ENCODE peak calls at places on chromosomes 7 and 10, in five cellular contexts. W is HEK293T, K is H1, Z is GM12878, T is HepG2. M is an unnamed sample.

GRCh38 chr7:155466814-155467675 is 9.1 kb downstream of the EN2 start:
- DNase-seq in Z (no peak), T (peak; percentile 5), K (no peak), W (no peak), M (peak; percentile 76)

GRCh38 chr7:4269746-4270145 is 412.3 kb upstream of the FOXK1 start:
- DNase-seq in T (no peak), K (no peak), Z (no peak), W (no peak), M (no peak)

GRCh38 chr7:2224934-2225333 is 7.8 kb downstream of the MAD1L1 start:
- DNase-seq in K (no peak), Z (no peak), W (no peak), T (no peak), M (no peak)

GRCh38 chr10:30503700-30504462 is 69.9 kb downstream of the MAP3K8 start:
- DNase-seq in Z (no peak), W (no peak), K (no peak), T (no peak), M (no peak)

GRCh38 chr10:31419394-31420063 is 100.5 kb downstream of the ZEB1 start:
- DNase-seq in K (no peak), W (no peak), Z (no peak), T (no peak), M (no peak)

GRCh38 chr7:146090023-146090645 is 26.5 kb upstream of the CNTNAP2 start:
- DNase-seq in Z (no peak), W (peak; percentile 37), T (peak; percentile 8), K (no peak), M (peak; percentile 13)

GRCh38 chr7:27243340-27244163 is 950 bp downstream of the EVX1 start:
- DNase-seq in K (no peak), W (no peak), T (no peak), Z (no peak), M (no peak)

GRCh38 chr7:132373041-132373440 is 203.2 kb downstream of the PLXNA4 start:
- DNase-seq in Z (no peak), K (no peak), T (no peak), W (no peak), M (no peak)

GRCh38 chr7:67453580-67453979 is 456.9 kb downstream of the TYW1 start:
- DNase-seq in W (no peak), T (no peak), Z (no peak), K (no peak), M (no peak)

GRCh38 chr7:106610996-106611886 is 49.7 kb downstream of the CCDC71L start:
- DNase-seq in Z (peak; percentile 42), W (no peak), T (no peak), K (no peak), M (no peak)

GRCh38 chr7:107014381-107015023 is 30.0 kb upstream of the PRKAR2B start:
- DNase-seq in Z (no peak), W (no peak), K (no peak), T (no peak), M (no peak)

GRCh38 chr10:3687510-3688081 is 97.4 kb downstream of the KLF6 start:
- DNase-seq in T (no peak), W (no peak), Z (no peak), K (no peak), M (no peak)

GRCh38 chr10:3689871-3690510 is 95.0 kb downstream of the KLF6 start:
- DNase-seq in Z (no peak), T (no peak), W (no peak), K (no peak), M (no peak)

GRCh38 chr10:3693031-3693714 is 91.8 kb downstream of the KLF6 start:
- DNase-seq in W (no peak), Z (no peak), T (no peak), K (no peak), M (no peak)

GRCh38 chr10:3692331-3692860 is 92.6 kb downstream of the KLF6 start:
- DNase-seq in K (no peak), T (no peak), W (no peak), Z (no peak), M (no peak)

DNA sequence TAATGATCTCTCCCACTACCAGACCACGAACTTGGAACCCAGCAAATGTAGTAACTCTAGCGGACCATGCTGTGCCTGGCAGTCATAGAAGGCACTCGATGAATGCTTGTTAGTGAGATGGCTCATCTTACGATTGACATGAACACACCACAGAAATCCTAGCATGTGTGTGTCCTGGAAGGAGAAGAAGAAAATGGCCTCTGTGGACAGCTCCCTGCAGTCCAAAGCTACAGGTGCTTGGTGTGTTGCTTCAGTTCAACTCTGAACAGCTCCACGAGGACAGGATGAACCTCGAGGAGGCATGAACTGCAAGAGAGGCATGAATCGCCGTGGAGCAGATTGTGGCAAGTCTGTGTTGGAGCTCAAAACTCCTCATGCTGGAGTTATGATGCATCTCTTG is 93.5 kb downstream of the KLF6 start:
- DNase-seq in W (no peak), T (no peak), K (no peak), Z (no peak), M (no peak)
- TF ChIP-seq SUZ12 in W (no peak), T (no peak), K (no peak), Z (no peak), M (no peak)

GRCh38 chr7:519974-520458 is 370 bp upstream of the PDGFA start:
- DNase-seq in K (no peak), W (peak; percentile 60), T (no peak), Z (no peak), M (no peak)
- TF ChIP-seq SUZ12 in K (no peak), W (no peak), T (no peak), Z (no peak), M (no peak)

DNA sequence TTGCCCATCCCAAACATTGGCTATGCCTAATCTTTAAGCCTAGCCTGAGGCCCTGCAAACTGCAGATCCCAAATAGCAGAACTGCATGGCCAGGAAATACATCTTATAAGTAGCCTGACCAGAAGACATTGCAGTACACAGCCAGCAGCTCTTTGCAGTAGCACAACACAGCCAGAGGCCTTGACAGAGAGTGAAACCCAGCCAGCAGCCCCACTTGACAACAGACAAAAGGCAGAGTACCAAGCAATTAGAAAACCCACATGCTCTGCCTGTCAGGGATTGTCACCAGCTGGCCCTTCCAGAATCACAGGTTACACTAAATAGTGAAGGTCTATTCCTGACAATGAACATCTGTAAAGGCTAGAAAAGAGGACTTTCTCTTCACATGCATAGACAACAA is 242.8 kb upstream of the TMEM72 start:
- DNase-seq in T (no peak), K (no peak), Z (no peak), W (no peak), M (no peak)
- TF ChIP-seq SUZ12 in T (no peak), K (no peak), Z (no peak), W (no peak), M (no peak)

GRCh38 chr7:31119249-31119648 is 67.1 kb downstream of the ADCYAP1R1 start:
- DNase-seq in T (no peak), K (no peak), W (no peak), Z (no peak), M (no peak)
- TF ChIP-seq SUZ12 in T (no peak), K (no peak), W (no peak), Z (no peak), M (no peak)